ENCODE peak calls at places on chromosome 2, in eight cellular contexts. Y is choroid plexus epithelial cell, K is mucosa of descending colon, V is OCI-LY7, A is neural crest cell, O is psoas muscle, Z is GM23338, W is dorsolateral prefrontal cortex. N is an unnamed sample.

GRCh38 chr2:136013962-136014361 is 28.5 kb upstream of the DARS1 start:
- DNase-seq in Y (no peak), K (peak), V (no peak), A (no peak), O (no peak), Z (no peak), W (no peak), N (no peak)

GRCh38 chr2:20207051-20207450 is 17.9 kb downstream of the SDC1 start:
- DNase-seq in Y (no peak), K (no peak), V (peak), A (no peak), O (no peak), Z (no peak), W (no peak), N (no peak)

GRCh38 chr2:23549051-23549450 is 164.1 kb downstream of the KLHL29 start:
- DNase-seq in Y (peak), K (no peak), V (no peak), A (no peak), O (no peak), Z (no peak), W (no peak), N (no peak)

GRCh38 chr2:112923237-112923966 is 12.4 kb downstream of the IL37 start:
- DNase-seq in Y (no peak), K (no peak), V (no peak), A (no peak), O (no peak), Z (no peak), W (no peak), N (no peak)

GRCh38 chr2:44136186-44136585 is 32.5 kb upstream of the PPM1B start:
- DNase-seq in Y (peak), K (no peak), V (no peak), A (no peak), O (no peak), Z (peak), W (no peak), N (no peak)

GRCh38 chr2:177604291-177605065 is 211.9 kb downstream of the AGPS start:
- DNase-seq in Y (peak), K (peak), V (peak), A (peak), O (no peak), Z (peak), W (no peak), N (peak)

GRCh38 chr2:191878576-191879298 is 31.8 kb upstream of the CAVIN2 start:
- DNase-seq in Y (peak), K (no peak), V (no peak), A (no peak), O (no peak), Z (no peak), W (no peak), N (no peak)

GRCh38 chr2:176527141-176527901 is 258.1 kb downstream of the MTX2 start:
- DNase-seq in Y (no peak), K (no peak), V (no peak), A (no peak), O (no peak), Z (no peak), W (no peak), N (no peak)

GRCh38 chr2:9319338-9319715 is 104.0 kb downstream of the ITGB1BP1 start:
- DNase-seq in Y (no peak), K (no peak), V (no peak), A (no peak), O (no peak), Z (no peak), W (no peak), N (no peak)

GRCh38 chr2:144099746-144100438 is 420.0 kb downstream of the ZEB2 start:
- DNase-seq in Y (peak), K (no peak), V (no peak), A (no peak), O (no peak), Z (peak), W (no peak), N (no peak)

GRCh38 chr2:118032169-118033013 is 18.5 kb upstream of the CCDC93 start:
- DNase-seq in Y (peak), K (peak), V (peak), A (peak), O (no peak), Z (peak), W (peak), N (peak)

GRCh38 chr2:159072795-159073194 is 104.4 kb downstream of the TANC1 start:
- DNase-seq in Y (peak), K (no peak), V (no peak), A (no peak), O (no peak), Z (no peak), W (no peak), N (no peak)

GRCh38 chr2:196758474-196759377 is 40.8 kb downstream of the GTF3C3 start:
- DNase-seq in Y (peak), K (no peak), V (peak), A (no peak), O (no peak), Z (no peak), W (no peak), N (no peak)

GRCh38 chr2:207926133-207927076 is 98.9 kb downstream of the PLEKHM3 start:
- DNase-seq in Y (peak), K (peak), V (no peak), A (no peak), O (peak), Z (no peak), W (no peak), N (no peak)

GRCh38 chr2:43831438-43832294 is 7.0 kb downstream of the ABCG5 start:
- DNase-seq in Y (peak), K (no peak), V (no peak), A (no peak), O (no peak), Z (peak), W (peak), N (no peak)

GRCh38 chr2:18047896-18048657 is 169.6 kb downstream of the KCNS3 start:
- DNase-seq in Y (peak), K (no peak), V (no peak), A (no peak), O (peak), Z (no peak), W (no peak), N (no peak)

GRCh38 chr2:98854675-98855074 is 81.3 kb downstream of the CRACDL start:
- DNase-seq in Y (no peak), K (no peak), V (no peak), A (no peak), O (no peak), Z (no peak), W (no peak), N (no peak)

GRCh38 chr2:189037518-189037917 is 63.3 kb downstream of the COL3A1 start:
- DNase-seq in Y (peak), K (no peak), V (no peak), A (no peak), O (no peak), Z (no peak), W (no peak), N (no peak)

GRCh38 chr2:903223-903900 is 47.3 kb upstream of the SNTG2 start:
- DNase-seq in Y (peak), K (no peak), V (no peak), A (no peak), O (no peak), Z (no peak), W (no peak), N (no peak)
- TF ChIP-seq CTCF in Y (peak), K (no peak), V (no peak), A (no peak), O (no peak), Z (peak), W (no peak), N (no peak)

DNA sequence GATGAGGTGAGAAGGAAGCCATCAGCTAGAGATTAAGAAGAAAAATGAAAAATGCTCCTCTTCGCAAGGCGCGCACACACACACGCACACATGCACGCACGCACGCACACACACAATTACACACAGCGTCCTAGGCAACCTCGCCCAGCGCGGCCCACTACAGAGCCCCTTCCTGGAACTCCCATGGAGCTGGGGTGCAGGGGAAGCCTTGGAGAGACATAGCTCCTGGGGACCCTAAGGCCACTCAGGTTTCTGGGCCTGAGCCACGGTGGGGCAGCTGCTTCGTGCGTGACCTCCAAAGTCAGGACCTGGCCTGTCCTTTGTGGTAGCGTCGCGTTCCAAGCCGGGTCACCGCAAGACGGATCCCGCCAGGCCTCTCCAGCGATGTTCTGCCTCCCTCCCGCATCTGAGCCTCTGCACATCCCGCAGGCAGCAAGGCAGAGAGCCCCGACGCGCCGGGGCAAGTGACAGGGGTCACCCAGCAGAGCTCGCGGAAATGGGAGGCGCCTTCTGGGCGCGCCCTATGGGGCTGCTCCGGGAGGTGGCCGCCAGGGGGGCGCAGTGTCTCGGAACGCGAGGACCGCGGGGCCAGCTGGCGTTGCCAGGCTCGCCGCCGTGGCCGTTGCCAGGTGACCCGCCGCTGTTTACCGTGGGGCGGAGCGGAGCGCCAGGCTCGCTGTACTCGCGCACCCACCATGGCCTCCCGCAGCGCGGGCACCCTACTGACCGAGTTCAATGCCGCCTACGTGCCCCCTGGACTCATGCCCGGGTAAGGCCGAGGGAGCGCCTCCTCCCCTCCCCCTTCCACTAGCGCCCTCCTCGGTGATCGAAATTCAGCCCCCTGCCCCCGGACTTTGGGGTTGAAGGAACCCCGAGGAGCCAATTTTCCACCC is 79.0 kb downstream of the CIB4 start:
- DNase-seq in Y (peak), K (peak), V (no peak), A (no peak), O (peak), Z (peak), W (no peak), N (peak)
- TF ChIP-seq CTCF in Y (peak), K (no peak), V (no peak), A (no peak), O (peak), Z (peak), W (no peak), N (peak)

DNA sequence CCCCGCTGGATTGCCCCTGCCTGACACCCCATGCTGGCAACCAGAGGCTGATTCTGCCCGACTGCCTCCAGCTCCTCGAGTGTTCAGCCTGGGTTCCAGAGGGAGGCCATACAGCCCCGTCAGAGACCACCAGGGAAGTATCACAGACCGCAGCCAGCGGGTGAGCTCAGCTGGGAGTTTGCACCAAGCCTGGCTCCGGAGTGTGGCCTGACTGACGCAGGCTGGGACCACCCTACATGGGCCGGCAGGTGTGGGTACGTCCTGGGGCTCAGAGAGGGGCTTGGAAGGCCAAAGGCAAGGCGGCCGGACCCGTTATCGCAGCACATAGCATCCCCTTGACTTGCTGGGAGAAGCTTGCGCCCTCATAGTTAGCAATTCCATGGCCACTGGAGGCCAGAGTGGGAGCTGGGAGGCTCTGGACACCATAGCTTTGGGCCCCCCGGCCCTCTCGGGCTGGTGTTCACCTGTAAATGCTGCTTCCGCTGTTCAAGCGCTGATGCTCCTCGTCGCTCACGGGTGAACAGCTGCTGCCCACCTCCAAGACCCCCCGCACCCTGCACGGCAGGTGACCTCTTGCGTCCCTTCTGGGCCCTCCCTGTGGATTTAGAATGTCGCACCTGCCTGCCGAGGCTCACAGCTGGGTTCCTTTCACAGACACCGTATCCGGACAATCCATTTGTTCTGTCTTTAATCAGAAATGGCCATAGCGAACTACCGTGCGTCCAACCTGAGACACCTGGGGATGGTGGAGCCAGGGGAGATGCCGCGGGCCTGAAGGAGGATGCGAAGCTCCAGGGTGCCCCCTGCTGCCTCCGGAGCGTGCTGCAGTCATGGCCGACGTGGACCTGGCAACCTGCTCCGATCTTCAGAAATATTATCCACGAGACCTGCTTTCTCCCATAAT is 31.2 kb upstream of the SLC66A3 start:
- DNase-seq in Y (peak), K (peak), V (peak), A (peak), O (peak), Z (peak), W (peak), N (peak)
- TF ChIP-seq CTCF in Y (peak), K (peak), V (peak), A (peak), O (peak), Z (peak), W (peak), N (peak)

DNA sequence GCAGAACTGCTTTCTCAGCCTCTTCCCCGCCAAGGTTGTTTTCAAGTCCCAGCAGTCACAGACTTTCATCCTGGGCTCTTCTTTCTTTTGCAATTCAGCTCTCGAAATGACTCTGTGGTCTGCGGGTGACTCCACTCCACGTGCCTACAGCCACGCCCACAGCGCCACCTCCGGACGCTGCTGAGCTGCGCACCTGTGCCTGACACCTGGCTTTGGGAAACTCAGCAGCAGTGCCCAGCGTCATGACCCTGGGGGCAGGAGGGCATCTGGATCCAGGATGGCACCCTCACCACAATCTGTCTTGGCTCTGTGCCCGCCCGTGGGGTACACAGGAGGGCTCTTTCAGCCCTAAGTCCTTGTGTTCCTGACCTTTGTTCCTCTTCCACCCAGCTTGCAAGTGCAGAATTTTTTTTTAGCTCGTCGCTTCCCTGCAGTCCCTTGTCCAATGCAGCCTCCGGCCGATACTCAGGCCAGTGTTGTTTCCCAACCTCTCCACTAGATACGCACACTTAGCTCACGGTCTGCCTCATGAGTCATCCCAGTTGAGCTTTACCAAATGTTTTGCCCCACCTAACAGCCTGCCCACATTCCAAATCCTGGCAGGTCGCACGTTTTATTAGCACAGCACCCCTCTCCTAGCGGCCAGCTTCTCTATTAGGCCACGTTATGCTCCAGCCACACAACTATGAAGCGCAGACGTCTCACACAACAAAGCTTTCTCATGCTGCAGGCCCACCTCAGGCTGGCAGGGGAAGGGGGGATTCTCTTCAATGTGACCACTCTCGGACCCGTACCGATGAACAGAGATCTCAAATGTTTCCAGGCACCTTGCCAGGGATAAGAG is 6.5 kb upstream of the CAPN10 start:
- DNase-seq in Y (peak), K (peak), V (peak), A (no peak), O (peak), Z (peak), W (no peak), N (peak)
- TF ChIP-seq CTCF in Y (peak), K (peak), V (peak), A (no peak), O (no peak), Z (peak), W (no peak), N (peak)

DNA sequence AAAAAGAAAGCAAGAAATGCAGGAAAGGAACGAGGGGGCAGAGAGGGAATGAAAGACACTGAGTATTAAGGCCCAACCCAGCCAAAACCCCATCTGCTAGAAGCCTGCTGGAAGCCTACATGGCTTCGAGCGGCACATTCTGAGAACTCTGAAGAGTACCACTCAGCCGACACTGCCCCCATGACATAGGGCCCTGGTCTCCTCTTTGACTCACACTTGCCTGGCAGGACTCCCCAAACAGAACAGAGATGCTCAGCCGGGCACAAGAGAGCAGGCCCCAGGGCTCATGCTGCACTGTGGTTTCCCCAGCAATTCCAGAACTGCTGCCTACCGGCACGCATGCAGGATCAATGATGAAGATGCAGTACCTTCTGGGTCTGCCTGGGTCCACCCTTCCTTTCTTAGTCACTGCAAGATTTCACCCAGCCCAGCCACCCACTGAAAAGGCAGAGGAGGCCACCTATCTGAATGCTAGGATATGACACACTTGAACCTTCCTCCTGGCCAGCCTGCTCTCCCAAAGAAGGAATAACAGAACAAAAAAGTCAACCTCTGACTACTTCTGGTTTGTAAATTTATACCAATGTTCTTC is 49.4 kb downstream of the BCL11A start:
- DNase-seq in Y (no peak), K (no peak), V (no peak), A (no peak), O (no peak), Z (no peak), W (peak), N (no peak)
- TF ChIP-seq CTCF in Y (peak), K (no peak), V (peak), A (no peak), O (no peak), Z (peak), W (no peak), N (no peak)

GRCh38 chr2:42598656-42599267 is 30.3 kb downstream of the MTA3 start:
- DNase-seq in Y (peak), K (no peak), V (peak), A (no peak), O (no peak), Z (peak), W (no peak), N (peak)
- TF ChIP-seq CTCF in Y (peak), K (no peak), V (peak), A (no peak), O (no peak), Z (no peak), W (no peak), N (no peak)

DNA sequence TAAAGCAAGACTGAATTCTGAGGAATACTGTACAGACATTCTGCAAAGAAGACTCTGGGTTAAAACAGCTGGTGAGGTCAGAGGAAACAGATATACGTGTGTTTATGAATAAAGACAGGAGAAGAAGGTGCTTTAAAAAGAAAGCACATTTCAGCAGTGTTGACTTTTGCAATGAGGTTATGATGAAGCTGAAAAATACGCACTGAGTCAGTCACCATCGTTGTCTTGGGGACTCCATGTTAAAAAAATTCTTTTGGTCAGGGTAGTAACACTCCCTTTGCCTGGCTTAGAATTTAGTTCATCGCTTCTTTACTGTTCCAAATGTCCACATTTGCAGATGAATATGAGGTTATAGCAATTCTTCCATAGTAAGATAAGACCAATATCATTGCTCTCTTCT is 1049.0 kb downstream of the TSN start:
- DNase-seq in Y (no peak), K (no peak), V (no peak), A (no peak), O (no peak), Z (no peak), W (no peak), N (no peak)
- TF ChIP-seq CTCF in Y (no peak), K (no peak), V (no peak), A (no peak), O (no peak), Z (no peak), W (no peak), N (no peak)

GRCh38 chr2:84527137-84528129 is 11.1 kb downstream of the DNAH6 start:
- DNase-seq in Y (peak), K (peak), V (no peak), A (no peak), O (no peak), Z (no peak), W (no peak), N (no peak)

GRCh38 chr2:84532291-84532690 is 16.0 kb downstream of the DNAH6 start:
- DNase-seq in Y (no peak), K (no peak), V (no peak), A (no peak), O (no peak), Z (no peak), W (no peak), N (no peak)

DNA sequence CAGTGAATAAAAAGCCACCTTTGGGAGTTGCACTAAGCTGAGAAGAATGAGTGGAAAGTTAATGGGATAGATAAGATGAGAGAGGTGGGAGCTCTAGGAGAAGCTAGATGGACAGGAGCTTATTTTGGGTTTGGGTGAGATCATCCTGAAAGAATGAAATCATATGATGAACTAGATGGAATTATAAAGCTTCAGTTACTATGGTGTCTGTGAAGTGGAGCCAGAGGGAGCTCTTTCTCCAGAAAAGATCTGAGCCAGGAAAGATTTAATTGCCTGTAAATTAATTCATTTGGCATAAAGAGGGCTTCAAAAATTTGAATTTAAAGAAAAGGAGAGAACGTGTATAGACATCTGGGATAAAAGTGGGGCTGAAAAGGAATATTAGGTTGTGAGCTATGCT is 10.3 kb downstream of the DNAH6 start:
- DNase-seq in Y (peak), K (peak), V (no peak), A (no peak), O (no peak), Z (no peak), W (no peak), N (no peak)
- TF ChIP-seq CTCF in Y (peak), K (no peak), V (no peak), A (no peak), O (no peak), Z (peak), W (peak), N (no peak)

GRCh38 chr2:151668737-151669136 is 65.5 kb downstream of the NEB start:
- DNase-seq in Y (no peak), K (no peak), V (no peak), A (no peak), O (no peak), Z (peak), W (no peak), N (no peak)
- TF ChIP-seq CTCF in Y (no peak), K (no peak), V (peak), A (no peak), O (no peak), Z (peak), W (no peak), N (no peak)